ENCODE peak calls at places on chromosomes 6 and 20, in ten cellular contexts. K is GM10248; Y is HT1080; Q is brain microvascular endothelial cell; Z is activated CD4-positive, alpha-beta T cell treated with anti-CD3 and anti-CD28 coated beads for 48 hours; E is CD8-positive, alpha-beta T cell; H is NCI-H1436; T is tibial nerve; S is ureter; V is HT-29. A is an unnamed sample.

GRCh38 chr6:39076086-39076992 is 27.8 kb downstream of the GLP1R start:
- DNase-seq in K (no peak), Y (no peak), Q (no peak), Z (no peak), E (no peak), H (no peak), T (no peak), S (peak; percentile 22), V (no peak), A (no peak)

GRCh38 chr6:98779618-98780017 is 54.8 kb upstream of the POU3F2 start:
- DNase-seq in K (no peak), Y (no peak), Q (no peak), Z (no peak), E (no peak), H (no peak), T (no peak), S (no peak), V (no peak), A (no peak)

GRCh38 chr20:64036346-64037198 is 590 bp downstream of the C20orf204 start:
- DNase-seq in K (no peak), Y (peak; percentile 19), Q (no peak), Z (no peak), E (no peak), H (no peak), T (no peak), S (no peak), V (no peak), A (no peak)

GRCh38 chr6:7338031-7338430 is 25.0 kb upstream of the SSR1 start:
- DNase-seq in K (no peak), Y (no peak), Q (no peak), Z (no peak), E (no peak), H (no peak), T (no peak), S (no peak), V (no peak), A (no peak)

GRCh38 chr6:30915591-30915946 is 1.5 kb downstream of the VARS2 start:
- DNase-seq in K (peak; percentile 84), Y (peak; percentile 67), Q (peak; percentile 36), Z (no peak), E (no peak), H (peak; percentile 30), T (peak; percentile 46), S (no peak), V (peak; percentile 75), A (peak; percentile 26)

GRCh38 chr6:140992678-140993077 is 1140.0 kb upstream of the GJE1 start:
- DNase-seq in K (no peak), Y (no peak), Q (no peak), Z (no peak), E (no peak), H (no peak), T (no peak), S (no peak), V (no peak), A (no peak)

GRCh38 chr20:53550590-53551187 is 43.0 kb downstream of the ZNF217 start:
- DNase-seq in K (no peak), Y (no peak), Q (no peak), Z (no peak), E (no peak), H (no peak), T (no peak), S (no peak), V (no peak), A (no peak)

GRCh38 chr6:16386056-16386455 is 147.7 kb downstream of the GMPR start:
- DNase-seq in K (no peak), Y (no peak), Q (no peak), Z (no peak), E (no peak), H (no peak), T (no peak), S (no peak), V (no peak), A (no peak)

GRCh38 chr6:22003219-22003779 is 293.5 kb downstream of the PRL start:
- DNase-seq in K (no peak), Y (no peak), Q (no peak), Z (no peak), E (no peak), H (no peak), T (no peak), S (no peak), V (no peak), A (no peak)

GRCh38 chr6:4253604-4254211 is 118.3 kb upstream of the ECI2 start:
- DNase-seq in K (no peak), Y (peak; percentile 59), Q (peak; percentile 69), Z (no peak), E (no peak), H (no peak), T (peak; percentile 21), S (peak; percentile 68), V (peak; percentile 35), A (peak; percentile 28)

GRCh38 chr6:146997062-146997461 is 207.2 kb upstream of the STXBP5 start:
- DNase-seq in K (no peak), Y (peak; percentile 64), Q (peak; percentile 83), Z (no peak), E (no peak), H (no peak), T (no peak), S (no peak), V (no peak), A (no peak)

GRCh38 chr6:161101517-161101916 is 109.9 kb downstream of the MAP3K4 start:
- DNase-seq in K (no peak), Y (no peak), Q (no peak), Z (no peak), E (no peak), H (no peak), T (no peak), S (no peak), V (no peak), A (no peak)

GRCh38 chr6:17394192-17394611 is 807 bp downstream of the CAP2 start:
- DNase-seq in K (no peak), Y (peak; percentile 78), Q (peak; percentile 65), Z (peak; percentile 17), E (no peak), H (no peak), T (peak; percentile 10), S (peak; percentile 65), V (peak; percentile 39), A (peak; percentile 46)

GRCh38 chr6:105135907-105136432 is 43.8 kb downstream of the POPDC3 start:
- DNase-seq in K (no peak), Y (no peak), Q (peak; percentile 2), Z (no peak), E (no peak), H (no peak), T (no peak), S (no peak), V (no peak), A (no peak)

GRCh38 chr6:135522975-135523692 is 25.6 kb upstream of the AHI1 start:
- DNase-seq in K (no peak), Y (no peak), Q (peak; percentile 52), Z (no peak), E (no peak), H (peak; percentile 3), T (no peak), S (no peak), V (no peak), A (no peak)

GRCh38 chr6:22906091-22906549 is 336.8 kb downstream of the HDGFL1 start:
- DNase-seq in K (no peak), Y (peak; percentile 58), Q (peak; percentile 7), Z (no peak), E (no peak), H (no peak), T (no peak), S (no peak), V (peak; percentile 45), A (no peak)

GRCh38 chr6:40962241-40962640 is 76.8 kb downstream of the UNC5CL start:
- DNase-seq in K (peak; percentile 37), Y (peak; percentile 99), Q (peak; percentile 73), Z (peak; percentile 25), E (no peak), H (no peak), T (no peak), S (no peak), V (peak; percentile 36), A (no peak)

GRCh38 chr6:168381726-168382458 is 59.1 kb upstream of the SMOC2 start:
- DNase-seq in K (no peak), Y (no peak), Q (no peak), Z (no peak), E (no peak), H (no peak), T (no peak), S (no peak), V (no peak), A (no peak)

GRCh38 chr6:100466410-100467143 is 1.9 kb upstream of the SIM1 start:
- DNase-seq in K (no peak), Y (no peak), Q (no peak), Z (peak; percentile 6), E (no peak), H (no peak), T (no peak), S (no peak), V (no peak), A (no peak)

GRCh38 chr20:38108438-38109024 is 56.5 kb downstream of the TGM2 start:
- DNase-seq in K (no peak), Y (no peak), Q (no peak), Z (no peak), E (no peak), H (no peak), T (no peak), S (peak; percentile 65), V (no peak), A (peak; percentile 56)

GRCh38 chr6:161748535-161749386 is 474.9 kb upstream of the AGPAT4 start:
- DNase-seq in K (no peak), Y (peak; percentile 43), Q (peak; percentile 37), Z (peak; percentile 63), E (no peak), H (peak; percentile 19), T (peak; percentile 22), S (no peak), V (peak; percentile 48), A (no peak)

GRCh38 chr6:145964948-145965366 is 799 bp upstream of the SHPRH start:
- DNase-seq in K (no peak), Y (no peak), Q (no peak), Z (no peak), E (no peak), H (no peak), T (no peak), S (no peak), V (peak; percentile 29), A (no peak)

GRCh38 chr6:112173401-112173800 is 81.0 kb downstream of the LAMA4 start:
- DNase-seq in K (no peak), Y (no peak), Q (no peak), Z (no peak), E (no peak), H (no peak), T (no peak), S (no peak), V (no peak), A (no peak)

GRCh38 chr20:17873410-17874270 is 95.0 kb downstream of the SNX5 start:
- DNase-seq in K (no peak), Y (peak; percentile 57), Q (peak; percentile 83), Z (no peak), E (no peak), H (peak; percentile 52), T (peak; percentile 92), S (peak; percentile 87), V (peak; percentile 73), A (peak; percentile 92)

GRCh38 chr6:131029661-131030297 is 33.3 kb downstream of the EPB41L2 start:
- DNase-seq in K (peak; percentile 31), Y (peak; percentile 25), Q (peak; percentile 51), Z (no peak), E (no peak), H (no peak), T (no peak), S (no peak), V (no peak), A (no peak)

GRCh38 chr6:38646166-38646565 is 6.4 kb upstream of the BTBD9 start:
- DNase-seq in K (no peak), Y (peak; percentile 2), Q (no peak), Z (no peak), E (no peak), H (no peak), T (no peak), S (no peak), V (no peak), A (no peak)

GRCh38 chr6:146785001-146785585 is 186.3 kb downstream of the ADGB start:
- DNase-seq in K (no peak), Y (peak; percentile 45), Q (peak; percentile 53), Z (peak; percentile 46), E (no peak), H (peak; percentile 80), T (no peak), S (no peak), V (peak; percentile 69), A (no peak)

GRCh38 chr6:17985934-17986655 is 1.3 kb downstream of the KIF13A start:
- DNase-seq in K (no peak), Y (no peak), Q (no peak), Z (no peak), E (no peak), H (no peak), T (no peak), S (no peak), V (no peak), A (no peak)